ENCODE peak calls at places on chromosomes 5 and 9, in seven cellular contexts. One of them, this sample, is unnamed.

GRCh38 chr9:4742246-4742645 is 1.2 kb upstream of the AK3 start:
- DNase-seq in NCI-H345: no peak
- DNase-seq in aorta: no peak
- DNase-seq in T47D: no peak
- DNase-seq in activated CD4-positive, alpha-beta T cell treated with anti-CD3 and anti-CD28 coated beads for 24 hours: no peak
- DNase-seq in Right ventricle myocardium superior: no peak
- DNase-seq in endothelial cell: no peak
- DNase-seq in this sample: no peak

GRCh38 chr9:87883274-87883673 is 597 bp downstream of the SPATA31E1 start:
- DNase-seq in NCI-H345: no peak
- DNase-seq in aorta: no peak
- DNase-seq in T47D: no peak
- DNase-seq in activated CD4-positive, alpha-beta T cell treated with anti-CD3 and anti-CD28 coated beads for 24 hours: no peak
- DNase-seq in Right ventricle myocardium superior: no peak
- DNase-seq in endothelial cell: no peak
- DNase-seq in this sample: no peak

GRCh38 chr5:65790371-65791163 is 68.6 kb downstream of the NLN start:
- DNase-seq in NCI-H345: no peak
- DNase-seq in aorta: no peak
- DNase-seq in T47D: no peak
- DNase-seq in activated CD4-positive, alpha-beta T cell treated with anti-CD3 and anti-CD28 coated beads for 24 hours: no peak
- DNase-seq in Right ventricle myocardium superior: no peak
- DNase-seq in endothelial cell: no peak
- DNase-seq in this sample: no peak

GRCh38 chr9:78769684-78770083 is 472.8 kb downstream of the PSAT1 start:
- DNase-seq in NCI-H345: no peak
- DNase-seq in aorta: no peak
- DNase-seq in T47D: no peak
- DNase-seq in activated CD4-positive, alpha-beta T cell treated with anti-CD3 and anti-CD28 coated beads for 24 hours: no peak
- DNase-seq in Right ventricle myocardium superior: no peak
- DNase-seq in endothelial cell: no peak
- DNase-seq in this sample: no peak

GRCh38 chr9:107942870-107943269 is 453.3 kb upstream of the KLF4 start:
- DNase-seq in NCI-H345: no peak
- DNase-seq in aorta: no peak
- DNase-seq in T47D: peak
- DNase-seq in activated CD4-positive, alpha-beta T cell treated with anti-CD3 and anti-CD28 coated beads for 24 hours: no peak
- DNase-seq in Right ventricle myocardium superior: no peak
- DNase-seq in endothelial cell: no peak
- DNase-seq in this sample: no peak

GRCh38 chr9:4303002-4303401 is 3.1 kb upstream of the GLIS3 start:
- DNase-seq in NCI-H345: no peak
- DNase-seq in aorta: no peak
- DNase-seq in T47D: no peak
- DNase-seq in activated CD4-positive, alpha-beta T cell treated with anti-CD3 and anti-CD28 coated beads for 24 hours: no peak
- DNase-seq in Right ventricle myocardium superior: no peak
- DNase-seq in endothelial cell: no peak
- DNase-seq in this sample: no peak

GRCh38 chr5:6448141-6448491 is 543 bp upstream of the UBE2QL1 start:
- DNase-seq in NCI-H345: no peak
- DNase-seq in aorta: no peak
- DNase-seq in T47D: no peak
- DNase-seq in activated CD4-positive, alpha-beta T cell treated with anti-CD3 and anti-CD28 coated beads for 24 hours: no peak
- DNase-seq in Right ventricle myocardium superior: no peak
- DNase-seq in endothelial cell: no peak
- DNase-seq in this sample: no peak

GRCh38 chr9:113398796-113399195 is 2.3 kb downstream of the ALAD start:
- DNase-seq in NCI-H345: no peak
- DNase-seq in aorta: no peak
- DNase-seq in T47D: no peak
- DNase-seq in activated CD4-positive, alpha-beta T cell treated with anti-CD3 and anti-CD28 coated beads for 24 hours: no peak
- DNase-seq in Right ventricle myocardium superior: no peak
- DNase-seq in endothelial cell: no peak
- DNase-seq in this sample: no peak

GRCh38 chr5:94725142-94725541 is 106.7 kb downstream of the SLF1 start:
- DNase-seq in NCI-H345: no peak
- DNase-seq in aorta: no peak
- DNase-seq in T47D: no peak
- DNase-seq in activated CD4-positive, alpha-beta T cell treated with anti-CD3 and anti-CD28 coated beads for 24 hours: no peak
- DNase-seq in Right ventricle myocardium superior: no peak
- DNase-seq in endothelial cell: no peak
- DNase-seq in this sample: no peak

GRCh38 chr5:1028481-1029269 is 20.1 kb downstream of the NKD2 start:
- DNase-seq in NCI-H345: no peak
- DNase-seq in aorta: no peak
- DNase-seq in T47D: no peak
- DNase-seq in activated CD4-positive, alpha-beta T cell treated with anti-CD3 and anti-CD28 coated beads for 24 hours: no peak
- DNase-seq in Right ventricle myocardium superior: peak
- DNase-seq in endothelial cell: no peak
- DNase-seq in this sample: no peak

GRCh38 chr9:130042406-130042930 is 521 bp downstream of the FNBP1 start:
- DNase-seq in NCI-H345: peak
- DNase-seq in aorta: peak
- DNase-seq in T47D: no peak
- DNase-seq in activated CD4-positive, alpha-beta T cell treated with anti-CD3 and anti-CD28 coated beads for 24 hours: no peak
- DNase-seq in Right ventricle myocardium superior: peak
- DNase-seq in endothelial cell: peak
- DNase-seq in this sample: no peak

GRCh38 chr9:21311888-21312287 is 6.8 kb upstream of the IFNA5 start:
- DNase-seq in NCI-H345: no peak
- DNase-seq in aorta: no peak
- DNase-seq in T47D: no peak
- DNase-seq in activated CD4-positive, alpha-beta T cell treated with anti-CD3 and anti-CD28 coated beads for 24 hours: no peak
- DNase-seq in Right ventricle myocardium superior: no peak
- DNase-seq in endothelial cell: no peak
- DNase-seq in this sample: no peak

GRCh38 chr9:93636172-93636661 is 59.8 kb downstream of the PHF2 start:
- DNase-seq in NCI-H345: no peak
- DNase-seq in aorta: peak
- DNase-seq in T47D: no peak
- DNase-seq in activated CD4-positive, alpha-beta T cell treated with anti-CD3 and anti-CD28 coated beads for 24 hours: no peak
- DNase-seq in Right ventricle myocardium superior: no peak
- DNase-seq in endothelial cell: no peak
- DNase-seq in this sample: no peak

GRCh38 chr5:178469011-178469974 is 120.9 kb downstream of the COL23A1 start:
- DNase-seq in NCI-H345: no peak
- DNase-seq in aorta: no peak
- DNase-seq in T47D: no peak
- DNase-seq in activated CD4-positive, alpha-beta T cell treated with anti-CD3 and anti-CD28 coated beads for 24 hours: no peak
- DNase-seq in Right ventricle myocardium superior: no peak
- DNase-seq in endothelial cell: no peak
- DNase-seq in this sample: no peak

GRCh38 chr9:87498816-87499454 is 1.3 kb downstream of the DAPK1 start:
- DNase-seq in NCI-H345: no peak
- DNase-seq in aorta: no peak
- DNase-seq in T47D: no peak
- DNase-seq in activated CD4-positive, alpha-beta T cell treated with anti-CD3 and anti-CD28 coated beads for 24 hours: no peak
- DNase-seq in Right ventricle myocardium superior: no peak
- DNase-seq in endothelial cell: peak
- DNase-seq in this sample: no peak

GRCh38 chr5:53560506-53561191 is at the start of gene NDUFS4:
- DNase-seq in NCI-H345: peak
- DNase-seq in aorta: peak
- DNase-seq in T47D: peak
- DNase-seq in activated CD4-positive, alpha-beta T cell treated with anti-CD3 and anti-CD28 coated beads for 24 hours: peak
- DNase-seq in Right ventricle myocardium superior: peak
- DNase-seq in endothelial cell: peak
- DNase-seq in this sample: peak

GRCh38 chr5:131810510-131811249 is 13.9 kb upstream of the FNIP1 start:
- DNase-seq in NCI-H345: no peak
- DNase-seq in aorta: no peak
- DNase-seq in T47D: peak
- DNase-seq in activated CD4-positive, alpha-beta T cell treated with anti-CD3 and anti-CD28 coated beads for 24 hours: no peak
- DNase-seq in Right ventricle myocardium superior: no peak
- DNase-seq in endothelial cell: peak
- DNase-seq in this sample: no peak

GRCh38 chr5:72256536-72256935 is 63.5 kb downstream of the MRPS27 start:
- DNase-seq in NCI-H345: no peak
- DNase-seq in aorta: no peak
- DNase-seq in T47D: no peak
- DNase-seq in activated CD4-positive, alpha-beta T cell treated with anti-CD3 and anti-CD28 coated beads for 24 hours: no peak
- DNase-seq in Right ventricle myocardium superior: no peak
- DNase-seq in endothelial cell: no peak
- DNase-seq in this sample: no peak

GRCh38 chr9:94945191-94946144 is 219.0 kb downstream of the AOPEP start:
- DNase-seq in NCI-H345: no peak
- DNase-seq in aorta: peak
- DNase-seq in T47D: no peak
- DNase-seq in activated CD4-positive, alpha-beta T cell treated with anti-CD3 and anti-CD28 coated beads for 24 hours: no peak
- DNase-seq in Right ventricle myocardium superior: peak
- DNase-seq in endothelial cell: no peak
- DNase-seq in this sample: no peak

GRCh38 chr5:162888268-162888667 is 549.1 kb upstream of the CCNG1 start:
- DNase-seq in NCI-H345: no peak
- DNase-seq in aorta: no peak
- DNase-seq in T47D: no peak
- DNase-seq in activated CD4-positive, alpha-beta T cell treated with anti-CD3 and anti-CD28 coated beads for 24 hours: no peak
- DNase-seq in Right ventricle myocardium superior: no peak
- DNase-seq in endothelial cell: no peak
- DNase-seq in this sample: no peak

GRCh38 chr5:148488757-148489156 is 105.0 kb downstream of the FBXO38 start:
- DNase-seq in NCI-H345: no peak
- DNase-seq in aorta: no peak
- DNase-seq in T47D: no peak
- DNase-seq in activated CD4-positive, alpha-beta T cell treated with anti-CD3 and anti-CD28 coated beads for 24 hours: no peak
- DNase-seq in Right ventricle myocardium superior: no peak
- DNase-seq in endothelial cell: no peak
- DNase-seq in this sample: no peak

GRCh38 chr5:149157330-149157729 is 16.0 kb downstream of the ABLIM3 start:
- DNase-seq in NCI-H345: no peak
- DNase-seq in aorta: no peak
- DNase-seq in T47D: no peak
- DNase-seq in activated CD4-positive, alpha-beta T cell treated with anti-CD3 and anti-CD28 coated beads for 24 hours: no peak
- DNase-seq in Right ventricle myocardium superior: no peak
- DNase-seq in endothelial cell: no peak
- DNase-seq in this sample: no peak

GRCh38 chr5:144142030-144142825 is 28.2 kb downstream of the YIPF5 start:
- DNase-seq in NCI-H345: peak
- DNase-seq in aorta: no peak
- DNase-seq in T47D: peak
- DNase-seq in activated CD4-positive, alpha-beta T cell treated with anti-CD3 and anti-CD28 coated beads for 24 hours: no peak
- DNase-seq in Right ventricle myocardium superior: no peak
- DNase-seq in endothelial cell: no peak
- DNase-seq in this sample: peak